ENCODE peak calls at places on chromosomes 4 and X, in six cellular contexts. F is endodermal cell; V is Panc1; E is stomach; D is MM.1S; X is CD8-positive, alpha-beta memory T cell. G is an unnamed sample.

GRCh38 chr4:87026795-87027495 is 92.1 kb downstream of the AFF1 start:
- DNase-seq in F (no peak), V (no peak), E (no peak), D (no peak), X (no peak), G (no peak)

GRCh38 chrX:132741706-132742105 is 216.7 kb downstream of the HS6ST2 start:
- DNase-seq in F (no peak), V (no peak), E (no peak), D (no peak), X (no peak), G (no peak)

GRCh38 chrX:151776113-151776790 is 41.7 kb downstream of the CNGA2 start:
- DNase-seq in F (peak), V (no peak), E (no peak), D (no peak), X (no peak), G (no peak)

GRCh38 chr4:172808196-172808595 is 360.4 kb upstream of the GALNT7 start:
- DNase-seq in F (no peak), V (no peak), E (no peak), D (no peak), X (no peak), G (no peak)

GRCh38 chr4:77358315-77358928 is 201.4 kb downstream of the CCNG2 start:
- DNase-seq in F (peak), V (peak), E (no peak), D (peak), X (no peak), G (no peak)

GRCh38 chr4:121462660-121463261 is 81.9 kb upstream of the QRFPR start:
- DNase-seq in F (peak), V (peak), E (peak), D (peak), X (peak), G (no peak)

GRCh38 chr4:52107745-52108144 is 56.6 kb downstream of the SPATA18 start:
- DNase-seq in F (no peak), V (no peak), E (no peak), D (no peak), X (no peak), G (no peak)

GRCh38 chrX:8815460-8816065 is 14.4 kb upstream of the FAM9A start:
- DNase-seq in F (peak), V (peak), E (no peak), D (peak), X (peak), G (peak)

GRCh38 chr4:138599965-138600364 is 357.8 kb upstream of the SLC7A11 start:
- DNase-seq in F (no peak), V (no peak), E (no peak), D (no peak), X (no peak), G (no peak)

GRCh38 chr4:139300431-139301142 is 718 bp upstream of the NAA15 start:
- DNase-seq in F (no peak), V (peak), E (no peak), D (no peak), X (no peak), G (no peak)

GRCh38 chr4:42871685-42872271 is 20.7 kb upstream of the GRXCR1 start:
- DNase-seq in F (no peak), V (no peak), E (no peak), D (no peak), X (no peak), G (no peak)
- H3K4me3 ChIP-seq in F (no peak), V (no peak), E (no peak), D (no peak), X (no peak), G (no peak)

DNA sequence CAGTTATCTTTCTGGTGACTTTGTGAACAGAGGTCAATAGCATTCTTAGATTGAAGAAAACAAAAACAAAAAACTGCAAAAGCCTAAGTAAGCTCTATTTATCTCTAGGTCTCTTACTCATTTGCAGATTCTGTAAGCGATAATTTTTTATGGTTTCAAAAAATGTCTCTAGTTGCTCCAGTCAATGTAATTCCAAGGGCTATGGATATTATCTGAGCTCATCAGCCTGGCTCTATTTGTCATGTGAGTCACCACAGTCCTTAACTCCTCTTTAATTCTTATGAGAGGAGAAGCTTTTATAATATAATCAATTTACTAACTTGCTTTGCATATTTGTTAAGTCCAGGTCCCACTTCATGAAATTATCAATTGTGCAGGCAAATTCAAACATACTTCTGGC is 79.1 kb downstream of the NPFFR2 start:
- DNase-seq in F (no peak), V (no peak), E (no peak), D (no peak), X (no peak), G (no peak)
- H3K27ac ChIP-seq in F (no peak), V (no peak), E (no peak), D (no peak), X (no peak), G (no peak)

GRCh38 chrX:113868716-113869115 is 715.2 kb upstream of the HTR2C start:
- DNase-seq in F (no peak), V (no peak), E (no peak), D (no peak), X (no peak), G (no peak)

GRCh38 chrX:113873056-113873455 is 710.8 kb upstream of the HTR2C start:
- DNase-seq in F (no peak), V (no peak), E (no peak), D (no peak), X (no peak), G (no peak)

DNA sequence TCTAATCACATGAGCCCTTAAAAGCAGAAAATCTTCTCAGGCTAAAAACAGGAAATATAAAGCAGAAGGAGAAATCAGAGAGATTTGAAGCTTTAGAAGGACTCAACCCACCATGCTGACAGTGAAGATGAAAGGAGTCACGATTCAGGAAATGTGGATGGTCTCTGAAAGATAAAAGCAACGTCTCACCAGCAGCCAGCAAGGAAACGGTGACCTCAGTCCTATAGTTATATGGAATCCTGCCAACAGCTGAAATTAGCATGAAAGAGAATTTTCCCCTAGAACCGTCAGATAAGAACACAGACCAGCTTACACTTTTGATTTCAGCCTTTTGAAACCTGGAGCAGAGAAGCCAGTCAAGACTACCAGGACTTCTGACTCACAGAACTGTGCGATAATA is 715.7 kb upstream of the HTR2C start:
- DNase-seq in F (no peak), V (no peak), E (no peak), D (peak), X (no peak), G (no peak)
- H3K4me3 ChIP-seq in F (no peak), V (no peak), E (no peak), D (no peak), X (no peak), G (no peak)

GRCh38 chr4:55609393-55609821 is 17.4 kb upstream of the PDCL2 start:
- DNase-seq in F (no peak), V (no peak), E (no peak), D (peak), X (no peak), G (no peak)

GRCh38 chr4:55613621-55614020 is 21.6 kb upstream of the PDCL2 start:
- DNase-seq in F (no peak), V (no peak), E (no peak), D (no peak), X (no peak), G (no peak)

GRCh38 chr4:55611358-55612059 is 19.5 kb upstream of the PDCL2 start:
- DNase-seq in F (no peak), V (no peak), E (no peak), D (no peak), X (no peak), G (no peak)

GRCh38 chr4:55615008-55615407 is 21.1 kb downstream of the NMU start:
- DNase-seq in F (no peak), V (no peak), E (no peak), D (no peak), X (no peak), G (no peak)

DNA sequence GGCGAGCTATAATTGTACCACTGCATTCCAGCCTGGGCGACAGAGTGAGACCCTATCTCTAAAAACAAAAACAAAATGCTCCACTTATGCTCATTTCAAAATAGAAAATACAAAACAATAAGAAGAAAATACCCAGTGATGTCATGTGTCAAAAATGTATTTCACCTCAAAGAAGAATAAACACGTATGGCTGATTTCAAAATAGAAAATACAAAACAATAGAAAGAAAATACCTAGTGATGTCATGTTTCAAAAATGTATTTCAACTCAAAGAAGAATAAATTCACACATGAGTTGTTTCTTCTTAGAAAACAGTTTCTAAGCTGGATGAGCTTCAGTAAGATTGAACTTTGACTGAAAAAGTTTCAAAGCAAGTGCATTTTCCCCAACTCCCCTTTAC is 20.3 kb upstream of the PDCL2 start:
- DNase-seq in F (no peak), V (no peak), E (no peak), D (no peak), X (no peak), G (no peak)
- H3K27ac ChIP-seq in F (no peak), V (no peak), E (no peak), D (no peak), X (no peak), G (no peak)

DNA sequence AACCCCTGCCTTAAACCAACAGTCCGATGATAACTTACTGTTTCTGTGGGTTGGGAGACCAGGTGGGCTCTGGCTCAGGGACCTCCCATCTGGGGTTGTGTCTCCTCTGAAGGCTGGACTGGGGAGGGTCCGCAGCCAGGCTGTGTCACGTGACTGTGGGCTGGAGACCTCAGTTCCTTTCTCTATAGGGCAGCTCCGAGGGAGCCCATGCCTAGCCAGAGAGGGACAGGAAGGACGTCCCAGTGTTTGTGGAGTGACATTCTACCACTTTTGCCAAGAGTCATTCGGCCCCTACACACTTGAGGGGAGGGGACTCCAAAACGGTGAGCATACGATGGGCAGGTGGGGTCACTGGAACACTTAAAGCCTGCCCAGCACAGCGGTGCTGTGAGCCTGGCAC is 4.5 kb downstream of the PCGF3 start:
- DNase-seq in F (no peak), V (no peak), E (no peak), D (no peak), X (no peak), G (no peak)
- H3K4me3 ChIP-seq in F (no peak), V (no peak), E (no peak), D (no peak), X (no peak), G (no peak)

GRCh38 chrX:14963447-14964236 is 90.4 kb downstream of the MOSPD2 start:
- DNase-seq in F (no peak), V (no peak), E (no peak), D (no peak), X (no peak), G (peak)
- H3K27ac ChIP-seq in F (no peak), V (no peak), E (no peak), D (no peak), X (no peak), G (peak)

DNA sequence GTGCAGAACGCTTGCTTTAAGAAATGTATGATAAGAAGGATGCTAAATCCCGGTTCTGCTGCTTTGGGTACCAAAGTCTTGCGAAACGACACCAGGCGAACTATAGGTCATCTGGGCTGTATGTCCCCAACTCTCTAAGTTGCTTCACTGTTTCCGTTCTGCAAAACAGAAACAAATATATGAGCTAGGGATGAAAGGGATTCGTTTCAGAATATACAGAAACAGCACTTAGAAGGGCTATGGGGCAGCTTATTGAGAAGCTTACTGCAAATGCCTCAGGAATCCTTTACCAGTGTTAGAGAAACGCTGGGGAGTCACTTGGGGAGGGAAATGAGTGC is 293 bp upstream of the LRCH2 start:
- DNase-seq in F (no peak), V (no peak), E (no peak), D (no peak), X (no peak), G (no peak)
- H3K4me3 ChIP-seq in F (peak), V (peak), E (peak), D (no peak), X (no peak), G (peak)

DNA sequence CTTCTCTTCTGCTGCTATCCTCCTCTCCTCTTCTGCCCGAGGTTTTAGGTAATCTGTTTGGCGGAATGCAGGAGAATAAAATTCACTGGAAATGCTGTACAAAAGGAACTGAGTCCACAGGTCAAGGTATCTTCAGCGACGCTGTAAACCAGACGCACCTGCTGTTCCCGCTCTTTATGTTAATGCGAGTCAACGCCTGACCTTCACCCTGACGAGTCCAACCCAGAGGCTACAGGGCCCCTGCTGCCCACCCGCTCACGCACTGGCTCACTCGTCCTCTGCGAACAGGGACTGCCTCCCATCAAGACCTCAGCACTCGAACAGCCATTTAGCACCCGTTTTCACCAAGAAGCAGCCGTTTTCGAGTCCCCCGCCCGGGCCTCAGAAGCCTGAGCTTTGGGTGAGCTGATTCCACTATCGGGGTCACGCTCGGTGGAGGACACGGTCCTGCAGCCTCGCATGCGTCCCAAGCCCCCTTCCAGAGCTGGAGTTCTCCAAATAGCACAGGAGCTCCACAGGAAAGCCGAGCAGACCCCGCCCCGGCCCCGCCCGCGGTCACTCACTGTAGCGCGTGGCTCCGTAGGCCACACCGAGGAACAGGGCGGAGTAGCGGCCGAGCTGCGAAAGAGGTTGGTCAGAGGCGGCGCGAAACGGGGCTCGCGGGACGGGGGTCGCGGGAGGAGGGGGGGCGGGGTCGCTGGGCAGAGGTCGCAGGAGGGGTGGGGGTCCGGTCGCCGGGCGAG is 556 bp downstream of the ATP5ME start:
- DNase-seq in F (no peak), V (no peak), E (peak), D (no peak), X (no peak), G (no peak)
- H3K27ac ChIP-seq in F (no peak), V (peak), E (peak), D (no peak), X (peak), G (no peak)

GRCh38 chr4:143700060-143700419 is 435 bp downstream of the FREM3 start:
- DNase-seq in F (peak), V (no peak), E (no peak), D (no peak), X (no peak), G (no peak)

GRCh38 chr4:143700420-143701352 is at the start of gene FREM3:
- DNase-seq in F (peak), V (no peak), E (no peak), D (no peak), X (no peak), G (no peak)

GRCh38 chr4:143699331-143700059 is 980 bp downstream of the FREM3 start:
- DNase-seq in F (peak), V (no peak), E (no peak), D (no peak), X (no peak), G (no peak)

DNA sequence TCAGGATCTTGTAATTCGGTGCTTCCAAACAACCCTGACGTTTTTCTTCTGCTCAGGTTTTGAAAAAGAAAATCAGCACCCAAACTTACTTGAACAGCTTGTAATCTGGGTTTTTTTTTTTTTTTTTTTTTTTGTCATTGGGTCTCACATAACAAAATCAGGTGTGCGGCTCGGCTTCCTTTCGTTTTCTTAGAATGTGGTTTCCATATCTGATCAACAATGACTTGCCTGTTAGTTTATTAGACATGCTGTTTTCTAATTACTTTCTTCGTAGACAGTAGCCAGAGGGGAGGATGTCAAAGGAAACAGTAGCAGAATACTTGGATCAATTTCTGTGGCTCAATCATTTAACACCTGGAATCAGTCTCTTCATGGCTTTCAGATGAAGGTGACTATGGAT is 890 bp upstream of the FREM3 start:
- DNase-seq in F (no peak), V (no peak), E (no peak), D (peak), X (no peak), G (no peak)
- H3K4me3 ChIP-seq in F (peak), V (no peak), E (no peak), D (peak), X (no peak), G (peak)

G was measured in SK-N-MC.